ENCODE peak calls at places on chromosomes 2 and 18, in five cellular contexts. E is neural progenitor cell, L is A549, V is astrocyte of the cerebellum, D is foreskin fibroblast. G is an unnamed sample.

GRCh38 chr2:26571316-26571715 is 69.8 kb downstream of the CIB4 start:
- DNase-seq in E (no peak), L (no peak), V (no peak), D (no peak), G (no peak)

GRCh38 chr18:47109720-47110119 is 40.6 kb downstream of the HDHD2 start:
- DNase-seq in E (no peak), L (no peak), V (no peak), D (no peak), G (no peak)

GRCh38 chr2:1993711-1994682 is 249.7 kb upstream of the PXDN start:
- DNase-seq in E (no peak), L (no peak), V (peak), D (peak), G (no peak)

GRCh38 chr2:65395621-65396347 is 36.6 kb downstream of the SPRED2 start:
- DNase-seq in E (no peak), L (no peak), V (peak), D (no peak), G (no peak)

GRCh38 chr2:130846686-130847375 is 10.1 kb downstream of the ARHGEF4 start:
- DNase-seq in E (no peak), L (no peak), V (no peak), D (no peak), G (no peak)

GRCh38 chr2:195404650-195405049 is 252.4 kb upstream of the SLC39A10 start:
- DNase-seq in E (no peak), L (no peak), V (no peak), D (no peak), G (no peak)

GRCh38 chr2:24111407-24111861 is 11.7 kb downstream of the PFN4 start:
- DNase-seq in E (no peak), L (peak), V (no peak), D (no peak), G (no peak)

GRCh38 chr2:177123048-177123447 is 89.5 kb upstream of the HNRNPA3 start:
- DNase-seq in E (no peak), L (no peak), V (no peak), D (no peak), G (no peak)

GRCh38 chr2:27446057-27446456 is 3.9 kb downstream of the KRTCAP3 start:
- DNase-seq in E (no peak), L (no peak), V (no peak), D (no peak), G (no peak)

GRCh38 chr2:131027566-131028528 is 65.4 kb downstream of the FAM168B start:
- DNase-seq in E (no peak), L (no peak), V (no peak), D (no peak), G (no peak)

GRCh38 chr2:223051580-223052375 is at the start of gene KCNE4:
- DNase-seq in E (peak), L (no peak), V (no peak), D (peak), G (no peak)

GRCh38 chr2:74436804-74437695 is 4.7 kb downstream of the RTKN start:
- DNase-seq in E (no peak), L (no peak), V (no peak), D (no peak), G (no peak)

GRCh38 chr2:228657807-228658402 is 476.4 kb upstream of the SPHKAP start:
- DNase-seq in E (peak), L (peak), V (peak), D (peak), G (no peak)

GRCh38 chr2:109264595-109265328 is 135.8 kb downstream of the SH3RF3 start:
- DNase-seq in E (no peak), L (no peak), V (peak), D (peak), G (no peak)

GRCh38 chr2:163479599-163479998 is 256.2 kb downstream of the FIGN start:
- DNase-seq in E (no peak), L (no peak), V (no peak), D (no peak), G (no peak)

DNA sequence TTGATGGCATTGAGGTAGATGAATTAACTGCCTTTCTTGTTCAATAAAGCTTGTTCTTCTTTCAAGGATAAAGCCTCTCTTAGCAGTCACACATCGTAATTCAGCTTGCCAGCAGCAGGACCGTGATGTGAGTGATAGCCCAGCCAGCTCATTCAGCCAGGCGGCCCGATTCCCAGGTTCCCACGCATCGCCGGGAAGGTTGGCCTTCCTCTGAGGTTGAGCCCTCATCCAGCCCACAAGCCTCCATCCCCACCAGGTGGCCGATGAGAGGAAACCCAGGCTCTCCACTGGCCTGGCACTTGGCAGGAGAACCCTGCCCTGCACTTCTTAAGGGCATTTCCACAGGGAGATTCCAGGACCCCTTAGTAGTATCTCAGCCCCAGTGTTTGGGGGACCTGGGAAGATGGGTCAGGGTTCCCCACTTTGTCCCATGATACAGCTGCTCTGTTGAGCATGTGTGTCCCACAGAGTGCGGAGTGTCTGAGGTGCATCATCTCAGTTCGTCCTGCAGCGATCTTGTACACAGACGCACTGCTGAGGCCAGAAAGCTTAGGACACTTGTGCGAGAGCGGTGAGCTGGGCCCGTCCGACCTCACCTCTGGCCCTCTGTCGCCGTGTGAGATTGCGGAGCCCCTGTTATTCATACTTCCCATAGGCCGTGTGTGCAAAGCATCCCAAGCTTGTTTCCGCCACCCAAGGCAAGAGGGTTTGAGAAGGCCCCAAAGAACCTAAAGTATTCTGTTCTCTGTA is 4.9 kb downstream of the AGAP1 start:
- DNase-seq in E (peak), L (peak), V (peak), D (no peak), G (no peak)
- TF ChIP-seq CTCF in E (peak), L (peak), V (peak), D (no peak), G (no peak)

GRCh38 chr2:169397697-169398096 is 35.4 kb upstream of the LRP2 start:
- DNase-seq in E (peak), L (peak), V (peak), D (peak), G (no peak)
- TF ChIP-seq CTCF in E (peak), L (peak), V (peak), D (no peak), G (no peak)

GRCh38 chr2:154195644-154196221 is 324.0 kb downstream of the GALNT13 start:
- DNase-seq in E (no peak), L (peak), V (no peak), D (no peak), G (no peak)
- TF ChIP-seq CTCF in E (peak), L (peak), V (no peak), D (no peak), G (no peak)

GRCh38 chr2:156110890-156111289 is 221.6 kb downstream of the NR4A2 start:
- DNase-seq in E (peak), L (peak), V (no peak), D (no peak), G (peak)
- TF ChIP-seq CTCF in E (peak), L (no peak), V (no peak), D (no peak), G (no peak)

GRCh38 chr2:15588329-15588919 is 3.2 kb upstream of the DDX1 start:
- DNase-seq in E (peak), L (peak), V (peak), D (peak), G (no peak)
- TF ChIP-seq CTCF in E (peak), L (peak), V (peak), D (peak), G (no peak)

GRCh38 chr18:63953811-63954210 is 4.7 kb downstream of the HMSD start:
- DNase-seq in E (no peak), L (no peak), V (no peak), D (peak), G (no peak)

GRCh38 chr18:63951302-63951705 is 2.2 kb downstream of the HMSD start:
- DNase-seq in E (no peak), L (no peak), V (peak), D (peak), G (no peak)

GRCh38 chr18:63947051-63947790 is 1.9 kb upstream of the HMSD start:
- DNase-seq in E (no peak), L (no peak), V (no peak), D (no peak), G (no peak)

GRCh38 chr18:63949068-63949737 is at the start of gene HMSD:
- DNase-seq in E (peak), L (peak), V (no peak), D (peak), G (peak)
- TF ChIP-seq CTCF in E (peak), L (peak), V (peak), D (peak), G (no peak)

DNA sequence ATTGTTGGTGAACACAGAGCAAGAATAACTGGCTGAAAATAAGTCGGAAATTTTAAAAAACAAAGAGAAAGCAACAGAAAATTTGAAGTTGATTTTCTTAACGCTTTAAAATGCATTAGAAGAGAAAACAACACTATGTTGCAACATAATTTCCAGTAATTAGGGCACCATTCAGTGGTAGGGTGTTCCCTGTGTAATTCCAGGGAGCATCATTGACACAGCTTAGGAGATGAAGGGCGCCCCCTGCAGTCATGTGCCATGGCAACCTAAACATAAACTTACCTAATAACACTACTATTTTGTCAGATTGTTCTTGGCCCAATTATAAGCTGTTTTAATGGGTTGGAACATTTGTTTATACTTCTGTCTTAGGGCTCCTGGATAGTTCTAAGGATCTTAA is 99.6 kb downstream of the DTNA start:
- DNase-seq in E (peak), L (peak), V (no peak), D (peak), G (no peak)
- TF ChIP-seq CTCF in E (peak), L (no peak), V (peak), D (peak), G (no peak)

GRCh38 chr2:215973954-215974699 is 39.2 kb downstream of the MREG start:
- DNase-seq in E (no peak), L (peak), V (no peak), D (peak), G (no peak)
- TF ChIP-seq CTCF in E (no peak), L (no peak), V (no peak), D (no peak), G (no peak)

DNA sequence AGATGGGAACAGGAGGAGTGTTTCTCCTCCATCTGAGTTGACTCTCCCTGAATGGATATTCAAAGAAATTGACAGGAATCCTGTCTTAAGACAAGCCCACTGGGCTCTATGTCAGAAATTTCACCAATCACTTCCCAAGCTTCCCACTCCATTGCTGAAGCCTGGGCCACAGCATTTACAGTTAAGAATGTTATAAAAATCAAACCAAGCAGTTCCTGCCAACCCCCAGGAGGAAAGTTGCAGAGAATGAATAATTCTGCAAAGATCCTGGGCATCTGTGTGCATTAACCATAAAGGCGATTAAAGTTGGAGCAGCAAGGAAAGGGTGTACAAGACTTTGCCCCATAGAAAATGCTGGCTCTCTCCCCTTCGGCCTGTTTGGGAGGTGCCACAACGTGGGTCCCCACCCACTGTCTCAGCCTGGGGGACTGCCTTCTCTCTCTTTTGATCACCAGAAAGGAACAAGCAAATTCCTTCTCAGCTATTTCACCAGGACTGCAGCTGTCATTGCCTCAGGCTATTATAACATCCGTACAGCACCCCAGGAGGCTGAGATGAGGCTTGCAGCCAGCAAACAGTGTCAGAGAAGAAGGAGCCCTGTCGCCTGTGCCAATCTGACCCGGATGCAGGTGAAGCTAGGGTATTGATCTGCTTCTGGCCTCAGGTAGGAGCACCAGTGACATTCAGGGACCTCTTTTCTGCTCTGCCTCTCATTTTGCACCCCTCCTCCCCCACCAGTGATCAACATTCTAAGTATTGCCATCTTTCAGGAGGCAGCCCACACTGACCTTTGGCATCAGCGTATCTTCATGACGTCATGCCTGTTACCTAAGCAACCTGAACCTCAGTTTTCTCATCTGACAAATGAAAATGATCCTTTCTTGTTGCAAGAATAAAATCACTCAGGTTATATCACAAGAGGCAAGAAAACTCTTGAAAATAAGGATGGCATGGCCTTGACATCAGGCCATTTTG is 219.0 kb downstream of the SH3BP4 start:
- DNase-seq in E (peak), L (peak), V (peak), D (peak), G (no peak)
- TF ChIP-seq CTCF in E (peak), L (peak), V (peak), D (peak), G (no peak)

GRCh38 chr2:15260196-15260595 is 300.9 kb downstream of the NBAS start:
- DNase-seq in E (no peak), L (no peak), V (no peak), D (no peak), G (no peak)
- TF ChIP-seq CTCF in E (no peak), L (no peak), V (no peak), D (no peak), G (no peak)

G was measured in activated B cell treated with CpG ODN at 0.5 μM for 24 hours.